ENCODE peak calls at places on chromosomes 4 and X, in seven cellular contexts. F is PC-9; Q is epithelial cell of esophagus; T is cardiac fibroblast; R is activated CD8-positive, alpha-beta T cell treated with anti-CD3 and anti-CD28 coated beads for 36 hours; G is lower leg skin; L is MM.1S. W is an unnamed sample.

GRCh38 chrX:151702741-151703352 is 7.6 kb downstream of the PRRG3 start:
- DNase-seq in F (no peak), Q (no peak), T (no peak), R (no peak), G (no peak), L (no peak), W (no peak)

GRCh38 chr4:152679414-152680281 is at the start of gene TMEM154:
- DNase-seq in F (peak), Q (peak), T (peak), R (peak), G (peak), L (peak), W (no peak)

GRCh38 chr4:78099058-78099457 is 41.9 kb downstream of the FRAS1 start:
- DNase-seq in F (no peak), Q (no peak), T (no peak), R (no peak), G (no peak), L (no peak), W (no peak)

GRCh38 chr4:1752284-1753041 is 31.1 kb downstream of the TACC3 start:
- DNase-seq in F (no peak), Q (peak), T (peak), R (peak), G (no peak), L (no peak), W (no peak)

GRCh38 chr4:166162327-166162726 is 289.3 kb downstream of the TLL1 start:
- DNase-seq in F (no peak), Q (no peak), T (no peak), R (no peak), G (no peak), L (no peak), W (no peak)

GRCh38 chrX:126855839-126856238 is 36.3 kb downstream of the PRR32 start:
- DNase-seq in F (no peak), Q (no peak), T (no peak), R (no peak), G (no peak), L (no peak), W (no peak)

GRCh38 chr4:184348311-184349233 is 125.8 kb downstream of the IRF2 start:
- DNase-seq in F (peak), Q (peak), T (peak), R (no peak), G (no peak), L (no peak), W (no peak)

GRCh38 chr4:112038861-112039260 is 106.4 kb upstream of the FAM241A start:
- DNase-seq in F (no peak), Q (peak), T (peak), R (no peak), G (no peak), L (no peak), W (no peak)

GRCh38 chrX:65994519-65995501 is 45.1 kb downstream of the VSIG4 start:
- DNase-seq in F (no peak), Q (no peak), T (no peak), R (peak), G (no peak), L (no peak), W (no peak)

GRCh38 chr4:53004497-53005148 is 142.5 kb downstream of the RASL11B start:
- DNase-seq in F (no peak), Q (no peak), T (no peak), R (no peak), G (no peak), L (no peak), W (no peak)

GRCh38 chr4:171981185-171981584 is 168.0 kb downstream of the GALNTL6 start:
- DNase-seq in F (no peak), Q (no peak), T (no peak), R (no peak), G (no peak), L (no peak), W (no peak)

GRCh38 chrX:123975180-123975579 is 13.7 kb downstream of the STAG2 start:
- DNase-seq in F (no peak), Q (peak), T (peak), R (no peak), G (no peak), L (no peak), W (no peak)

GRCh38 chr4:168854216-168854921 is 155.7 kb downstream of the CBR4 start:
- DNase-seq in F (no peak), Q (no peak), T (peak), R (no peak), G (no peak), L (no peak), W (no peak)

GRCh38 chr4:169256101-169256612 is 14.6 kb downstream of the SH3RF1 start:
- DNase-seq in F (no peak), Q (peak), T (peak), R (no peak), G (no peak), L (no peak), W (no peak)

GRCh38 chr4:150354214-150354796 is 227.6 kb upstream of the MAB21L2 start:
- DNase-seq in F (no peak), Q (no peak), T (no peak), R (no peak), G (no peak), L (no peak), W (no peak)

GRCh38 chr4:152971053-152971452 is 34.9 kb downstream of the FHDC1 start:
- DNase-seq in F (no peak), Q (no peak), T (no peak), R (no peak), G (no peak), L (no peak), W (no peak)

GRCh38 chr4:88860594-88860993 is 163.0 kb upstream of the NAP1L5 start:
- DNase-seq in F (no peak), Q (no peak), T (no peak), R (no peak), G (no peak), L (no peak), W (no peak)

GRCh38 chrX:134167804-134168203 is 69.2 kb upstream of the CCDC160 start:
- DNase-seq in F (peak), Q (no peak), T (no peak), R (no peak), G (no peak), L (no peak), W (no peak)

GRCh38 chr4:185244763-185245162 is 35.4 kb downstream of the SNX25 start:
- DNase-seq in F (no peak), Q (no peak), T (no peak), R (no peak), G (peak), L (no peak), W (no peak)

GRCh38 chr4:120977435-120977997 is 55.0 kb upstream of the PRDM5 start:
- DNase-seq in F (no peak), Q (peak), T (peak), R (peak), G (no peak), L (peak), W (no peak)

GRCh38 chrX:18377802-18378201 is 23.3 kb upstream of the SCML2 start:
- DNase-seq in F (no peak), Q (peak), T (peak), R (peak), G (no peak), L (peak), W (no peak)

GRCh38 chr4:44927361-44928061 is 201.2 kb upstream of the GNPDA2 start:
- DNase-seq in F (no peak), Q (peak), T (peak), R (no peak), G (no peak), L (peak), W (no peak)

GRCh38 chr4:102348701-102349100 is 3.4 kb upstream of the SLC39A8 start:
- DNase-seq in F (no peak), Q (no peak), T (no peak), R (no peak), G (no peak), L (no peak), W (no peak)

GRCh38 chrX:105872921-105873320 is 50.6 kb downstream of the NRK start:
- DNase-seq in F (no peak), Q (peak), T (peak), R (no peak), G (no peak), L (no peak), W (no peak)

GRCh38 chrX:53685711-53686110 is 808 bp downstream of the HUWE1 start:
- DNase-seq in F (no peak), Q (peak), T (no peak), R (no peak), G (no peak), L (no peak), W (no peak)

GRCh38 chr4:152257601-152258066 is 278.3 kb downstream of the FBXW7 start:
- DNase-seq in F (no peak), Q (peak), T (peak), R (no peak), G (no peak), L (no peak), W (no peak)

GRCh38 chr4:139704915-139705485 is 39.4 kb downstream of the MGST2 start:
- DNase-seq in F (no peak), Q (peak), T (peak), R (no peak), G (no peak), L (no peak), W (no peak)
- TF ChIP-seq CTCF in F (no peak), Q (peak), T (peak), R (peak), G (no peak), L (peak), W (no peak)

GRCh38 chr4:127601029-127601428 is 31.7 kb upstream of the INTU start:
- DNase-seq in F (peak), Q (peak), T (peak), R (no peak), G (no peak), L (no peak), W (no peak)
- TF ChIP-seq CTCF in F (peak), Q (peak), T (peak), R (no peak), G (no peak), L (peak), W (peak)

GRCh38 chr4:145887241-145887964 is 51.2 kb downstream of the ZNF827 start:
- DNase-seq in F (no peak), Q (peak), T (peak), R (no peak), G (no peak), L (no peak), W (no peak)
- TF ChIP-seq CTCF in F (no peak), Q (no peak), T (peak), R (no peak), G (no peak), L (no peak), W (peak)

GRCh38 chrX:80812176-80812575 is 2.5 kb upstream of the BRWD3 start:
- DNase-seq in F (no peak), Q (peak), T (peak), R (peak), G (peak), L (peak), W (no peak)
- TF ChIP-seq CTCF in F (no peak), Q (peak), T (peak), R (no peak), G (no peak), L (peak), W (no peak)

GRCh38 chr4:139564502-139564901 is 8.5 kb upstream of the SETD7 start:
- DNase-seq in F (no peak), Q (no peak), T (peak), R (no peak), G (no peak), L (no peak), W (no peak)
- TF ChIP-seq CTCF in F (no peak), Q (no peak), T (peak), R (no peak), G (no peak), L (peak), W (peak)

DNA sequence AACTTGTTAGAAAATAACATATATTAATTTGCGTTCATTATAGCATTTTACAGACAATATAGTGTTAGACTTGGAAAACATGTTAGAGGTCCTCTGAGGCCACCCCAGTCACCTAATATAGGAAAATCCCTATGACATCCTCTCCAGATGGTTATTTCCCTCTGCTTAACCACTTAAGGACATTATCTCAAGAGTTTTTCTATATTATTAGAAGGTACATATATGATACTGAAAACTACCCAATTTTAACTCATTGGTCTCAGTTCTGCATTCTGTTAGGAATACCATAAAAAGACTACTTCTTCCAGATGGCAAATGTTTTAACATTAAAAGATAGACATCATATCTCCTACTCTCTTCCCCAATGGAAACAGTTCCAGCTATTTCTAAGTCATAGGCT is 21.4 kb downstream of the PTPN13 start:
- DNase-seq in F (no peak), Q (no peak), T (no peak), R (no peak), G (no peak), L (no peak), W (no peak)
- TF ChIP-seq CTCF in F (no peak), Q (no peak), T (no peak), R (no peak), G (no peak), L (no peak), W (no peak)

W was measured in osteocyte.